ENCODE peak calls at places on chromosomes 2 and 18, in ten cellular contexts. H is AG04450; X is coronary artery; D is epithelial cell of proximal tubule; T is upper lobe of right lung; F is CD8-positive, alpha-beta memory T cell; C is lower leg skin; Q is bronchial epithelial cell; J is psoas muscle; E is colonic mucosa. O is an unnamed sample.
A peak's percentile ranks its signal among the peaks of the same experiment; 100 is the strongest.

GRCh38 chr2:188181439-188181838 is 110.2 kb upstream of the GULP1 start:
- DNase-seq in H (no peak), X (no peak), D (no peak), T (no peak), F (no peak), C (no peak), Q (no peak), J (no peak), E (no peak), O (peak; percentile 31)

GRCh38 chr2:85785027-85785822 is 31.4 kb downstream of the ATOH8 start:
- DNase-seq in H (no peak), X (no peak), D (no peak), T (peak; percentile 77), F (no peak), C (no peak), Q (no peak), J (no peak), E (no peak), O (no peak)

GRCh38 chr18:42578781-42579180 is 536.7 kb downstream of the RIT2 start:
- DNase-seq in H (no peak), X (no peak), D (peak; percentile 81), T (no peak), F (no peak), C (no peak), Q (peak; percentile 59), J (no peak), E (no peak), O (no peak)

GRCh38 chr2:9997936-9998335 is 45.4 kb upstream of the KLF11 start:
- DNase-seq in H (no peak), X (peak; percentile 14), D (no peak), T (no peak), F (no peak), C (no peak), Q (no peak), J (no peak), E (no peak), O (no peak)

GRCh38 chr2:130241041-130241707 is 42.9 kb upstream of the TUBA3E start:
- DNase-seq in H (no peak), X (no peak), D (peak; percentile 69), T (no peak), F (no peak), C (no peak), Q (peak; percentile 91), J (no peak), E (peak; percentile 85), O (peak; percentile 90)

GRCh38 chr2:147636238-147636887 is 208.5 kb upstream of the ACVR2A start:
- DNase-seq in H (no peak), X (no peak), D (no peak), T (no peak), F (no peak), C (no peak), Q (peak; percentile 53), J (no peak), E (no peak), O (no peak)

GRCh38 chr18:76565238-76566173 is 70.5 kb upstream of the ZNF516 start:
- DNase-seq in H (peak; percentile 87), X (no peak), D (no peak), T (peak; percentile 79), F (no peak), C (peak; percentile 80), Q (peak; percentile 94), J (peak; percentile 79), E (peak; percentile 58), O (peak; percentile 37)

GRCh38 chr2:37720533-37721218 is 49.2 kb upstream of the CDC42EP3 start:
- DNase-seq in H (no peak), X (no peak), D (no peak), T (no peak), F (no peak), C (no peak), Q (no peak), J (no peak), E (no peak), O (no peak)

GRCh38 chr2:161265874-161266273 is 42.4 kb upstream of the PSMD14 start:
- DNase-seq in H (no peak), X (no peak), D (no peak), T (no peak), F (no peak), C (no peak), Q (no peak), J (no peak), E (no peak), O (no peak)

GRCh38 chr2:230873670-230874401 is 9.1 kb downstream of the ITM2C start:
- DNase-seq in H (no peak), X (no peak), D (no peak), T (peak; percentile 58), F (no peak), C (no peak), Q (no peak), J (no peak), E (no peak), O (no peak)

GRCh38 chr2:38633895-38634294 is 31.2 kb upstream of the HNRNPLL start:
- DNase-seq in H (no peak), X (no peak), D (no peak), T (no peak), F (no peak), C (no peak), Q (no peak), J (no peak), E (no peak), O (no peak)

DNA sequence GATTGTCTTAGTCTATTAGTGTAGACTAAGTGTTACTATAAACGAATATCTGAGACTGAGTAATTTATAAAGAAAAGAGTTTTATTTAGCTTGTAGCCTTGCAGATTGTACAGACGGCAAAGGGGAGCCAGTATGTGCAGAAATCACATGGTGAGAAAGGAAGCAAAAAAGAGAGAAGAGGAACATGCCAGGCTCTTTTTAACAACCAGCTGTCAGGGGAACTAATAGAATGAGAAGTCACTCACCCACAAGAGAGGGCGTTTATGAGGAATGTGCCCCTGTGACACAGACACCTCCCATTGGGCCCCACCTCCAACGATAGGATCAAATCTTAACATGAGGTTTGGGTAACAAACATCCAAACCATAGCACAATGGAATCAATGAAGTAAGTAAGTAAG is 20.6 kb upstream of the ZNF804A start:
- DNase-seq in H (no peak), X (no peak), D (no peak), T (no peak), F (no peak), C (no peak), Q (no peak), J (no peak), E (no peak), O (no peak)
- H3K4me3 ChIP-seq in H (no peak overlapping the region), X (no peak overlapping the region), D (no peak overlapping the region), T (no peak overlapping the region), F (no peak overlapping the region), C (no peak overlapping the region), Q (no peak overlapping the region), J (no peak overlapping the region), E (no peak overlapping the region), O (no peak overlapping the region)

GRCh38 chr2:55842009-55842408 is 81.6 kb downstream of the EFEMP1 start:
- DNase-seq in H (no peak), X (no peak), D (no peak), T (no peak), F (no peak), C (no peak), Q (no peak), J (no peak), E (no peak), O (no peak)

GRCh38 chr2:55837073-55837472 is 86.5 kb downstream of the EFEMP1 start:
- DNase-seq in H (no peak), X (no peak), D (no peak), T (no peak), F (no peak), C (no peak), Q (no peak), J (no peak), E (no peak), O (no peak)

GRCh38 chr2:55840460-55840859 is 83.1 kb downstream of the EFEMP1 start:
- DNase-seq in H (no peak), X (no peak), D (no peak), T (no peak), F (no peak), C (no peak), Q (no peak), J (no peak), E (no peak), O (no peak)

GRCh38 chr2:55838653-55839052 is 84.9 kb downstream of the EFEMP1 start:
- DNase-seq in H (no peak), X (no peak), D (no peak), T (no peak), F (no peak), C (no peak), Q (peak; percentile 89), J (no peak), E (no peak), O (no peak)

DNA sequence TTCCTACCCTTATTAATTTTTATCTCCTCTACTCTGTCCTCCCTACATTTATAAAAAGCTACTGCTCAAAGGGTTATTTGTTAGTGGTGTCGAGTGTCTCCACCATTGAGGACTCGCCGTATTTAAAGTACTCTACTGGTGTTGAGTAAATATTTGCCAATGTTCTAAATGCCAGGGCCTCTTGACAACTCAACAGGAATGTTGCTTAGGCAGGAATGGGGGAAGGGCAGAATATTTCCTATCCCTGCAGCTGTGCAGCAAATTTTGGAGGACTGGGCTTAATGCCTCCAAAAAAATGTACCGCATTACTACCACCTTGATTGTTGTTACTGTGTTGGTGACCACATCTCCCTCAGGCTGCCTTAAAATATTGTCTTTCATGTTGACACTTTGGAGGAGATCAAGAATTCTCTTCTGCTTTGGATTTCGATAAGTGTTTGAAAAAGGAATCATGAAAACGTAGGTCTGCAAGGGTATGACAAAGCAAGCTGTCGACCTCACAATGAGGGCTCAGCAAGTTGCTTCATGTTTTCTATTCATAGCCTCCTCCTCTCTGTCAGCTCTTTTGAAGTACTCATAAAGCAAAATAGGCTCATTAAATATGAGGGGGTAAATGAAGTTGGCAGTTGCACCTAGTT is 84.3 kb downstream of the EFEMP1 start:
- DNase-seq in H (peak; percentile 23), X (no peak), D (peak; percentile 39), T (no peak), F (no peak), C (no peak), Q (peak; percentile 96), J (no peak), E (peak; percentile 44), O (peak; percentile 16)
- H3K4me3 ChIP-seq in H (no peak overlapping the region), X (no peak overlapping the region), D (no peak overlapping the region), T (no peak overlapping the region), F (no peak overlapping the region), C (no peak overlapping the region), Q (peak overlapping the region; percentile 20), J (no peak overlapping the region), E (no peak overlapping the region), O (no peak overlapping the region)

GRCh38 chr18:47263828-47264314 is 12.4 kb upstream of the SKOR2 start:
- DNase-seq in H (no peak), X (no peak), D (no peak), T (no peak), F (no peak), C (no peak), Q (no peak), J (no peak), E (no peak), O (no peak)
- H3K4me3 ChIP-seq in H (no peak overlapping the region), X (peak overlapping the region; percentile 59), D (peak overlapping the region; percentile 60), T (no peak overlapping the region), F (no peak overlapping the region), C (no peak overlapping the region), Q (no peak overlapping the region), J (peak overlapping the region; percentile 54), E (no peak overlapping the region), O (no peak overlapping the region)

DNA sequence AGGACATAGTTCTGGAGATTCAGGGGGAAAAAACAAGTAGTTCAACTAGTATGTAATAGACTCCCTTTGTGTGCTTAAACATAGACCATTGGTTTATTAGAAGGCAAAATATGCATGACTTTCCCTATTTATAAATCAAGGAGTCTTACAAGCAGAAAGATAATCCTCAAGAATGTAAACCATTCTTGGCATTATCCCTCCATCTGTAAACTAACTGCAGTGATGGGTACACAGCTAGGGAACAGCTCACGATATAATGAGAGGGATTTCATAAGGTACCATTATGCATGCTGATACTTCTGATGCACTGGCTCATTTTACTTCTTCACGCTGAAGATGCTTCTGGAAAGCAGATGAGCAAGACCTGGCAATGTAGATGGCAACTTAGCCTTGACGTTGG is 878 bp downstream of the FBXO15 start:
- DNase-seq in H (peak; percentile 83), X (no peak), D (no peak), T (no peak), F (no peak), C (no peak), Q (no peak), J (no peak), E (no peak), O (no peak)
- H3K4me3 ChIP-seq in H (peak overlapping the region; percentile 81), X (no peak overlapping the region), D (peak overlapping the region; percentile 89), T (peak overlapping the region; percentile 75), F (peak overlapping the region; percentile 98), C (no peak overlapping the region), Q (no peak overlapping the region), J (peak overlapping the region; percentile 83), E (no peak overlapping the region), O (no peak overlapping the region)

O was measured in small intestine.